ENCODE peak calls at places on chromosomes 16 and 17, in six cellular contexts. U is stomach, P is PC-3, H is colonic mucosa, Q is mucosa of descending colon, B is HepG2. T is an unnamed sample.

GRCh38 chr16:4936991-4937781 is at the start of gene PPL:
- DNase-seq in U (peak; percentile 97), P (peak; percentile 86), H (peak; percentile 96), Q (peak; percentile 98), B (peak; percentile 93), T (peak; percentile 87)

GRCh38 chr16:13973321-13974023 is 53.5 kb downstream of the ERCC4 start:
- DNase-seq in U (no peak), P (no peak), H (no peak), Q (no peak), B (no peak), T (no peak)

GRCh38 chr16:50702725-50703124 is 9.3 kb downstream of the NOD2 start:
- DNase-seq in U (no peak), P (no peak), H (no peak), Q (no peak), B (no peak), T (no peak)

GRCh38 chr17:6596076-6596475 is 39.7 kb upstream of the PITPNM3 start:
- DNase-seq in U (no peak), P (no peak), H (no peak), Q (no peak), B (no peak), T (no peak)

GRCh38 chr17:77320046-77320445 is 179.3 kb downstream of the SEC14L1 start:
- DNase-seq in U (no peak), P (no peak), H (no peak), Q (peak; percentile 37), B (no peak), T (peak; percentile 48)

GRCh38 chr17:38605230-38605851 is 411 bp downstream of the SRCIN1 start:
- DNase-seq in U (no peak), P (no peak), H (no peak), Q (no peak), B (no peak), T (no peak)

GRCh38 chr17:43706235-43706634 is 44.5 kb upstream of the MEOX1 start:
- DNase-seq in U (no peak), P (no peak), H (no peak), Q (no peak), B (no peak), T (no peak)

GRCh38 chr17:57092171-57092570 is 7.1 kb downstream of the AKAP1 start:
- DNase-seq in U (no peak), P (no peak), H (no peak), Q (no peak), B (no peak), T (no peak)

GRCh38 chr17:37570527-37571093 is 38.6 kb downstream of the SYNRG start:
- DNase-seq in U (peak; percentile 48), P (peak; percentile 90), H (peak; percentile 59), Q (peak; percentile 68), B (peak; percentile 60), T (peak; percentile 82)

DNA sequence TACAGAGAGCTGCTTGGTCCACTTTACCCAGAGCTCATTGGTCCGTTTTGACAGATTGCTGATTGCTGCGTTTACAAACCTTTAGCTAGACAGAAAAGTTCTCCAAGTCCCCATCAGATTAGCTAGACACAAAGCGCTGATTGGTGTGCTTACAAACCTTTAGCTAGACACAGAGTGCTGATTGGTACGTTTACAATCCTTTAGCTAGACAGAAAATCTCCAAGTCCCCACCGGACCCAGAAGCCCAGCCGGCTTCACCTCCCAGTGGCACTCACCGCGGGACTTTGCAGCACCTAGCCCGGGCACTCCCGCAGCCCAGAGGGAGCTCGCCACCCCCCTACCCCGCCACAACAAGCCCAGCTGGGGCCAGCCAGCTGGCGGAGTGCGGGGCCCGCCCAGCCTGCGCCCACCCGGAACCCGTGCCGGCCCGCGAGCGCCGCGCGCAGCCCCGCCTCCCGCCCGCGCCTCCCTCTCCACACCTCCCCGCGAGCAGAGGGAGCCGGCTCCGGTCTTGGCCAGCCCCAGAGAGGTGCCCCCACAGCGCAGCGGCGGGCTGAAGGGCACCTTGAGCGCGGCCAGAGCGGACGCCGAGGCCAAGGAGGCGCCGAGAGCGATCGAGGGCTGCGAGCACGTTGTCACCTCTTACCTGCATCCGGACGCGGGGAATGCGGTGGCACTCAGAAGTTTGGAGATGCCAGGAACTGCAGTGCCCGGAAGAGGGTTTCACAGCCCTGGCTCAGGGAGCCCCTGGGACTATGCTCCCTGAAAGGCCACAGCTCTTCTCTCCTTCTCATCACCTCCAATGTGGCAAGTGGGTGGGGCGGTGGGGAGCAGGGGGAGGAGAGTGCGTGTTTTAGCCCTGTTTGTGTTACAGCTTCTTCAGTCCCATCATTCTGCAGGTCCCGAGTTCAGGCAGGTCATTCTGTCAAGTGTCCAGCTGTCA is 1504.5 kb downstream of the CDH11 start:
- DNase-seq in U (no peak), P (no peak), H (peak; percentile 19), Q (peak; percentile 27), B (no peak), T (no peak)
- H3K4me3 ChIP-seq in U (peak overlapping the region; percentile 46), P (no peak overlapping the region), H (peak overlapping the region; percentile 26), Q (no peak overlapping the region), B (no peak overlapping the region), T (no peak overlapping the region)

DNA sequence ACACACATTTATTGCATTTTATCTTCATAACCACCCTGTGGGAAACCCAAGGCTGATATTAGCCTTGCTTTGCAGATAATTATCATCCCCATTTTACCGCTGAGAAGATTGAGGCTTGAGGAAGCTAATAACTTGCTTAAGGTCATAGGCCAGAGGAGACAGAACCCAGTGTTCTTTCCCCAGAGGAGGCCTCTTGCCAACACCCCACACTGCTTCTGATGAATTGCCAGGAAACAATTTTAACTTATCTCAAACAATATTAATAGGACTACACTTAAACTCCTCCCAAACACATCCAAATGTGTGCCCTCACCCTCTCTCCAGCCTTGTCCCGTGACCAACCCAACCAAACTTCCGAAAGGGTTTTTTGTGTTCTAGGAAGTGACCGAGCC is 2.1 kb upstream of the SPG7 start:
- DNase-seq in U (peak; percentile 61), P (no peak), H (no peak), Q (no peak), B (no peak), T (no peak)
- H3K4me3 ChIP-seq in U (no peak overlapping the region), P (peak overlapping the region; percentile 23), H (no peak overlapping the region), Q (no peak overlapping the region), B (peak overlapping the region; percentile 55), T (no peak overlapping the region)

GRCh38 chr17:45021607-45022287 is 29.7 kb downstream of the DCAKD start:
- DNase-seq in U (peak; percentile 68), P (peak; percentile 79), H (peak; percentile 54), Q (peak; percentile 82), B (peak; percentile 53), T (peak; percentile 69)
- H3K4me3 ChIP-seq in U (peak overlapping the region; percentile 47), P (peak overlapping the region; percentile 51), H (peak overlapping the region; percentile 38), Q (no peak overlapping the region), B (peak overlapping the region; percentile 59), T (no peak overlapping the region)

GRCh38 chr17:75587718-75588545 is at the start of gene MYO15B:
- DNase-seq in U (peak; percentile 60), P (no peak), H (peak; percentile 57), Q (peak; percentile 74), B (no peak), T (peak; percentile 38)
- H3K4me3 ChIP-seq in U (peak within 1 kb of the TSS; percentile 65), P (peak within 1 kb of the TSS; percentile 54), H (peak within 1 kb of the TSS; percentile 49), Q (peak within 1 kb of the TSS; percentile 24), B (no peak within 1 kb of the TSS), T (peak within 1 kb of the TSS; percentile 27)